ENCODE peak calls at places on chromosomes 5 and 9, in five cellular contexts. J is ovary, F is foreskin keratinocyte, A is lower lobe of right lung, N is heart right ventricle. P is an unnamed sample.
A peak's percentile ranks its signal among the peaks of the same experiment; 100 is the strongest.

GRCh38 chr9:37156205-37156604 is 35.8 kb downstream of the ZCCHC7 start:
- DNase-seq in F (no peak), A (no peak), N (no peak), J (no peak), P (no peak)

GRCh38 chr9:81182421-81182820 is 506.9 kb downstream of the TLE1 start:
- DNase-seq in J (no peak), F (peak; percentile 63), N (no peak), A (no peak), P (peak; percentile 55)

GRCh38 chr9:89448381-89448780 is 49.5 kb downstream of the SEMA4D start:
- DNase-seq in A (no peak), J (no peak), N (no peak), F (no peak), P (no peak)

GRCh38 chr5:102957141-102957540 is 162.8 kb downstream of the GIN1 start:
- DNase-seq in F (no peak), N (no peak), J (no peak), A (no peak), P (no peak)

GRCh38 chr5:126937796-126938195 is 92.6 kb downstream of the MARCHF3 start:
- DNase-seq in N (no peak), A (no peak), J (no peak), F (no peak), P (peak; percentile 31)

GRCh38 chr5:15383469-15383868 is 116.5 kb upstream of the FBXL7 start:
- DNase-seq in A (no peak), N (no peak), J (no peak), F (peak; percentile 8), P (peak; percentile 63)

GRCh38 chr9:135702002-135702721 is at the start of gene KCNT1:
- DNase-seq in A (no peak), J (peak; percentile 88), F (no peak), N (peak; percentile 16), P (peak; percentile 72)

GRCh38 chr5:158705901-158706300 is 393.8 kb downstream of the EBF1 start:
- DNase-seq in A (no peak), N (no peak), J (no peak), F (no peak), P (no peak)

GRCh38 chr9:104872959-104873850 is 54.8 kb downstream of the ABCA1 start:
- DNase-seq in F (peak; percentile 99), J (peak; percentile 64), A (no peak), N (peak; percentile 21), P (peak; percentile 82)

GRCh38 chr9:78592866-78593265 is 295.9 kb downstream of the PSAT1 start:
- DNase-seq in F (peak; percentile 76), J (no peak), A (no peak), N (no peak), P (peak; percentile 57)

GRCh38 chr9:134546746-134547145 is 94.9 kb upstream of the COL5A1 start:
- DNase-seq in A (no peak), N (no peak), J (no peak), F (no peak), P (no peak)

GRCh38 chr9:90086076-90086475 is 481.3 kb downstream of the GADD45G start:
- DNase-seq in J (no peak), F (no peak), A (peak; percentile 69), N (no peak), P (no peak)

GRCh38 chr5:83817591-83817990 is 96.9 kb upstream of the HAPLN1 start:
- DNase-seq in A (no peak), F (no peak), J (no peak), N (no peak), P (no peak)

GRCh38 chr5:111068208-111068607 is 3.3 kb upstream of the TSLP start:
- DNase-seq in F (no peak), J (no peak), A (no peak), N (no peak), P (no peak)

GRCh38 chr9:112380102-112380581 is at the start of gene HSDL2:
- DNase-seq in J (no peak), N (peak; percentile 54), F (no peak), A (no peak), P (peak; percentile 77)

GRCh38 chr9:117412841-117413240 is 2.0 kb downstream of the ASTN2 start:
- DNase-seq in N (no peak), J (no peak), F (no peak), A (no peak), P (no peak)

GRCh38 chr9:137454506-137455360 is 4.4 kb downstream of the NSMF start:
- DNase-seq in J (peak; percentile 64), F (no peak), A (peak; percentile 63), N (no peak), P (no peak)

GRCh38 chr9:122444366-122444765 is 33.4 kb downstream of the OR1J1 start:
- DNase-seq in J (no peak), F (no peak), N (no peak), A (no peak), P (peak; percentile 95)

GRCh38 chr5:367358-368130 is 46.0 kb downstream of the AHRR start:
- DNase-seq in A (peak; percentile 43), J (no peak), F (no peak), N (peak; percentile 1), P (no peak)

GRCh38 chr5:126492939-126493338 is 69.7 kb downstream of the GRAMD2B start:
- DNase-seq in N (no peak), F (no peak), J (peak; percentile 74), A (no peak), P (no peak)

GRCh38 chr9:77946969-77947368 is 84.6 kb downstream of the GNAQ start:
- DNase-seq in N (no peak), J (no peak), A (peak; percentile 53), F (no peak), P (no peak)

GRCh38 chr5:138536665-138537315 is 6.2 kb downstream of the ETF1 start:
- DNase-seq in N (no peak), J (no peak), A (no peak), F (no peak), P (peak; percentile 42)

GRCh38 chr5:98309785-98310566 is 463.5 kb upstream of the RGMB start:
- DNase-seq in A (no peak), F (peak; percentile 100), N (peak; percentile 12), J (no peak), P (peak; percentile 84)

GRCh38 chr9:88076286-88077070 is 61.8 kb downstream of the SPATA31C2 start:
- DNase-seq in A (peak; percentile 90), N (peak; percentile 52), F (peak; percentile 85), J (peak; percentile 86), P (peak; percentile 80)

GRCh38 chr9:33461474-33461873 is 12.2 kb downstream of the NOL6 start:
- DNase-seq in J (no peak), N (no peak), F (no peak), A (no peak), P (no peak)

GRCh38 chr5:181189363-181189961 is 15.5 kb downstream of the TRIM7 start:
- DNase-seq in J (peak; percentile 65), A (no peak), F (peak; percentile 47), N (no peak), P (peak; percentile 73)

GRCh38 chr5:151319334-151319733 is 15.8 kb upstream of the SLC36A3 start:
- DNase-seq in F (peak; percentile 21), N (peak; percentile 39), A (no peak), J (peak; percentile 36), P (peak; percentile 30)

GRCh38 chr5:142403583-142403982 is 78.8 kb upstream of the SPRY4 start:
- DNase-seq in J (no peak), N (no peak), A (no peak), F (peak; percentile 77), P (no peak)

GRCh38 chr9:7613931-7614330 is 185.6 kb downstream of the DMAC1 start:
- DNase-seq in J (no peak), N (no peak), F (peak; percentile 18), A (no peak), P (no peak)

GRCh38 chr9:700365-701282 is 140.9 kb upstream of the DMRT1 start:
- DNase-seq in J (no peak), N (no peak), A (no peak), F (no peak), P (no peak)
- H3K4me1 ChIP-seq in J (peaks cover 18% of the 10 kb centered on the region), N (peaks cover 48% of the 10 kb centered on the region), A (peaks cover 19% of the 10 kb centered on the region), F (peaks cover 39% of the 10 kb centered on the region), P (peaks cover 70% of the 10 kb centered on the region)

DNA sequence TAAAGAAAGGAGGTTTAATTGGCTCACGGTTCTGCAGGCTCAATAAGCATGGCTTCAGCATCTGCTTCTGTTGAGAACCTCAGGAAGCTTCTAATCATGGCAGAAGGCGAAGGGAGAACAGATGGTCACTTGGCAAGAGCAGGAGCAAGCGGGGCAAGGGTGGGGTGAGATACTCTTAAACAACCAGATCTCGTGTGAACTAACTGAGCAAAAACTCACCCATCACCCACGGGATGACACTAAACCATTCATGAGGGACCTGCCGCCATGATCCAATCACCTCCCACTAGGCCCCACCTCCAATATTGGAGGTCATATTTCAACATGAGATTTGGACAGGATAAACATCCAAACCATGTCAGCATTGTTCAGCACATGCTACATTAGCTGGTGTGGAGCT is 89.1 kb upstream of the HAND1 start:
- DNase-seq in F (no peak), J (no peak), N (no peak), A (no peak), P (no peak)
- H3K4me1 ChIP-seq in F (no peaks in the 10 kb centered on the region), J (no peaks in the 10 kb centered on the region), N (no peaks in the 10 kb centered on the region), A (no peaks in the 10 kb centered on the region), P (no peaks in the 10 kb centered on the region)

GRCh38 chr9:93949694-93950449 is 5.3 kb downstream of the BARX1 start:
- DNase-seq in F (no peak), A (no peak), N (no peak), J (no peak), P (peak; percentile 59)

GRCh38 chr9:93952784-93953491 is 2.2 kb downstream of the BARX1 start:
- DNase-seq in N (no peak), A (no peak), J (no peak), F (no peak), P (no peak)

GRCh38 chr9:93952119-93952783 is 2.9 kb downstream of the BARX1 start:
- DNase-seq in N (no peak), F (no peak), A (no peak), J (no peak), P (no peak)

GRCh38 chr9:93950619-93951601 is 4.2 kb downstream of the BARX1 start:
- DNase-seq in N (no peak), A (no peak), J (no peak), F (no peak), P (no peak)

DNA sequence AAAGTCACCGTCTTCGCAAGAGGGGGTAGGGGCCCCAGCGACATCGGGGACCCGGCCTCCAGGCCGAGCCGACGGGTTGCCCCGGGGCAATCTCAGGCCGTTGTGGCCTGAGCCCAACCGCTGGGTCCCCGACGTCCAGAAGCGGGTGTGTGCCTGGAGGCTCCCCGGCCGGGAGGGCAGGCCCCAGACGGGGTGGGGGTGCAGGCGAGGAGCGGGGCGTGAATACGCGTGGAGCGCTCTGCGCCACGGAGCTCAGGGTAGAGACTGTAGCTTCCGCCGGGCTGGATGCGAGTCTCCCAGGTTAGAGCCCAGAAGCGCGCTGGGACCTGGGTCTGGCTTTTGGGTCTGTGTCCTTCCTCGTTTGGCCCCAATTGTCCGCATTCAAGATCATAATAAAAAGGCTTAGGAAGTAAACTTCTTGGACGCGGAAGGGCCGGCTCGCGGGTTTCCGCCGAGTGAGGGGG is 3.5 kb downstream of the BARX1 start:
- DNase-seq in F (no peak), J (no peak), N (no peak), A (no peak), P (no peak)
- H3K4me1 ChIP-seq in F (no peaks in the 10 kb centered on the region), J (peaks cover 8% of the 10 kb centered on the region), N (peaks cover 60% of the 10 kb centered on the region), A (peaks cover 53% of the 10 kb centered on the region), P (peaks cover 9% of the 10 kb centered on the region)

GRCh38 chr5:116814656-116815055 is 240.0 kb upstream of the SEMA6A start:
- DNase-seq in N (no peak), F (no peak), A (no peak), J (no peak), P (no peak)

GRCh38 chr5:116806879-116807278 is 232.3 kb upstream of the SEMA6A start:
- DNase-seq in F (no peak), A (no peak), N (no peak), J (no peak), P (no peak)

GRCh38 chr5:116815081-116815480 is 240.5 kb upstream of the SEMA6A start:
- DNase-seq in J (no peak), F (no peak), A (no peak), N (no peak), P (no peak)

GRCh38 chr5:116813906-116814305 is 239.3 kb upstream of the SEMA6A start:
- DNase-seq in J (no peak), A (no peak), F (no peak), N (no peak), P (no peak)

GRCh38 chr5:116810937-116811336 is 236.3 kb upstream of the SEMA6A start:
- DNase-seq in N (no peak), A (no peak), J (no peak), F (no peak), P (no peak)
- H3K4me1 ChIP-seq in N (no peaks in the 10 kb centered on the region), A (no peaks in the 10 kb centered on the region), J (no peaks in the 10 kb centered on the region), F (no peaks in the 10 kb centered on the region), P (no peaks in the 10 kb centered on the region)